ENCODE peak calls at places on chromosomes 3 and 15, in seven cellular contexts. N is IMR-90, P is mesenchymal stem cell, Q is H9, S is neuronal stem cell, C is trophoblast cell, J is H1. R is an unnamed sample.

GRCh38 chr3:129016366-129016724 is 15.2 kb downstream of the EFCC1 start:
- DNase-seq in N (no peak), J (no peak), P (no peak), C (no peak), S (no peak), Q (no peak), R (peak; percentile 25)

GRCh38 chr3:21390136-21390535 is 360.9 kb downstream of the ZNF385D start:
- DNase-seq in N (peak; percentile 7), C (no peak), P (no peak), Q (no peak), J (no peak), S (no peak), R (no peak)

GRCh38 chr3:127512256-127512655 is 78.3 kb downstream of the TPRA1 start:
- DNase-seq in J (no peak), S (no peak), N (no peak), P (no peak), Q (no peak), C (no peak), R (peak; percentile 74)

GRCh38 chr3:129315386-129315991 is 36.8 kb downstream of the HMCES start:
- DNase-seq in Q (no peak), S (no peak), C (peak; percentile 70), N (peak; percentile 21), J (no peak), P (peak; percentile 41), R (peak; percentile 42)

GRCh38 chr3:127454051-127454450 is 136.5 kb downstream of the TPRA1 start:
- DNase-seq in Q (peak; percentile 14), P (no peak), N (no peak), J (no peak), C (no peak), S (no peak), R (no peak)

GRCh38 chr3:52194541-52195296 is 3.2 kb upstream of the ALAS1 start:
- DNase-seq in J (no peak), P (peak; percentile 72), Q (no peak), C (no peak), N (peak; percentile 72), S (no peak), R (no peak)

GRCh38 chr3:186366206-186366605 is 4.2 kb upstream of the DGKG start:
- DNase-seq in P (no peak), Q (no peak), J (no peak), S (no peak), N (no peak), C (no peak), R (no peak)

GRCh38 chr3:157865449-157865862 is 240.8 kb downstream of the SHOX2 start:
- DNase-seq in C (peak; percentile 21), N (no peak), S (peak; percentile 30), P (no peak), Q (peak; percentile 80), J (peak; percentile 29), R (peak; percentile 65)

GRCh38 chr3:97510795-97511194 is 253.8 kb upstream of the ARL6 start:
- DNase-seq in P (peak; percentile 18), S (peak; percentile 4), N (no peak), Q (peak; percentile 42), J (no peak), C (no peak), R (peak; percentile 71)

GRCh38 chr3:98744283-98744682 is 18.9 kb upstream of the ST3GAL6 start:
- DNase-seq in J (no peak), P (no peak), S (no peak), Q (no peak), N (no peak), C (no peak), R (no peak)

GRCh38 chr3:31253782-31254181 is 278.9 kb upstream of the STT3B start:
- DNase-seq in P (no peak), J (no peak), Q (no peak), C (peak; percentile 46), N (no peak), S (no peak), R (no peak)

DNA sequence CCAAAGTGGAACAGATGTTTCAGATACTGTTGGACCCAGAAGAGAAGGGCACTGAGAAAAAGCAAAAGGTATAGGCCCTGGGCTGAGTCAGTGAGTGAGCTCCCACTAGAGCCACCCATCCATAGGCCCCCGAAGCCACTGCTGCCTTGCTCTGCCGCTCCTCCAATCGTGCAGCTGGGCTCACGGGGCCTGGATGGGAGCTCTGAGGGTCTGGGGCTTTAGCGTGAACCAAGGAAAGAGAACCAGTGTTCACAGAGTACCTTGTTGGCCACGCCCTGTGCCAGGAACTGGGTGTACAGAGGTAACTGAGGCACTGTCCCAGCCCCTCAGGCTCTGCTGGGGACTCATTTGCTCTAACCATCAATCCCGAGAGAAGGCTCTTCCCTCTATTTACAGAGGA is 4.7 kb downstream of the UNC45A start:
- DNase-seq in C (no peak), J (no peak), P (no peak), N (no peak), Q (no peak), S (no peak), R (no peak)
- H3K79me1 ChIP-seq in C (peaks cover 5% of the 10 kb centered on the region), J (no peaks in the 10 kb centered on the region), P (peaks cover 48% of the 10 kb centered on the region), N (peaks cover 42% of the 10 kb centered on the region), Q (no peaks in the 10 kb centered on the region), S (no peaks in the 10 kb centered on the region), R (peaks cover 4% of the 10 kb centered on the region)

DNA sequence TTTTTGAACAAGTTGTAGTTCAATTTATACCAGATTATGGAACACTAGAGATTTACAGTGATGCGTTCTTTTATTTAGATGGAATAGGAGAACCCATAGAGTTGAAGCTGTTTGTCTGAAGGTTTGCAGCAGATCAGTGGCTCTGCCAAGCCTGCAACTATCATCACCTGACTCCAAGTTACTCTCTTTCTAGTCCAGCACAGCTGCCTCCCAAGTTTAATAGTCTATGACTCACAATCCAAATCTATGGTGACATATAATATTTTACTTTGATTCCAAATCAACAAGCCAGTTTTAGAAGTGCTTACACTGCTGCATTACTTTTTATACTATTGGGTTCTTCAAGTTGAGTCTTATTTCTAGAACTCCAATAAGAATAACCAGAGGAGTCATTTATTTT is 400.4 kb downstream of the LPP start:
- DNase-seq in S (no peak), C (no peak), N (peak; percentile 76), P (no peak), J (no peak), Q (no peak), R (no peak)
- H3K79me1 ChIP-seq in S (no peaks in the 10 kb centered on the region), C (no peaks in the 10 kb centered on the region), N (peaks cover 73% of the 10 kb centered on the region), P (peaks cover 19% of the 10 kb centered on the region), J (no peaks in the 10 kb centered on the region), Q (no peaks in the 10 kb centered on the region), R (no peaks in the 10 kb centered on the region)

DNA sequence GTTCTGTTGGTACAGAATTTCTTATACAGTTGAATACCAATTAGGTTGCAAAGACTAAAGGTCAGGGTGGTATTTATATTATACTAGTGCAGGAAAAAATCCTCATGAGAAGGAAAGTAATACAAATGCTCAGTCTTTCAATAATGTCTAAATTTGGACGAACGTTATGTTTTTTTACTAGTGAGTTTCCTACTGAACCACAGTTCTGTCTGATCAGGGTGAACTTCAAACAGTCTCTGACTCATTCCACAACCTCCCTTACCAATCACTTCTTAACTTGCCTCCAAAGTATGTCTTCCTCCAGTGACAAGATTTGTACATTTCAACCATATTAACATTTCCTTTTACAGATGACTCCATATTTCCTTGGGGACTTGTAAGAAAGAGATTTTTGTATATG is 3.4 kb downstream of the TMEM212 start:
- DNase-seq in N (peak; percentile 91), C (peak; percentile 38), P (peak; percentile 82), Q (no peak), J (no peak), S (no peak), R (no peak)
- H3K79me1 ChIP-seq in N (no peaks in the 10 kb centered on the region), C (peaks cover 2% of the 10 kb centered on the region), P (no peaks in the 10 kb centered on the region), Q (no peaks in the 10 kb centered on the region), J (no peaks in the 10 kb centered on the region), S (no peaks in the 10 kb centered on the region), R (no peaks in the 10 kb centered on the region)

DNA sequence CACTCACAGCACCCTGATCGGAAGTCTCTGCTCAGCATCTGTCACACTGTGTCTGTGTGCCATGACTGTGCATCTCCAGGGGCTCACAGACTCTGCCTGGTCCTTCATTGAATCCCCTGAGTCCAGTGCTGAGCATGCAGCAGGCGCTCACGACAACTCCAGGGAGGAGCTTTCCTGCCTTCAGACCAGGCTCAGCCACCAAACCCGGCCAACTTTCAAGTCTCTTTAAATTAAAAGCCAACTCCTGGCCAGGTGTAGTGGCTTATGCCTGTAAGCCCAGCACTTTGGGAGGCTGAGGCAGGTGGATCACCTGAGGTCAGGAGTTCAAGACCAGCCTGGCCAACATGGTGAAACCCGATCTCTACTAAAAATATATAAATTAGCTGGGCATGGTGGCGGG is 24.2 kb downstream of the GRAMD2A start:
- DNase-seq in J (no peak), S (no peak), P (no peak), N (no peak), Q (no peak), C (no peak), R (no peak)
- H3K79me1 ChIP-seq in J (no peaks in the 10 kb centered on the region), S (no peaks in the 10 kb centered on the region), P (no peaks in the 10 kb centered on the region), N (no peaks in the 10 kb centered on the region), Q (no peaks in the 10 kb centered on the region), C (peaks cover 22% of the 10 kb centered on the region), R (no peaks in the 10 kb centered on the region)

DNA sequence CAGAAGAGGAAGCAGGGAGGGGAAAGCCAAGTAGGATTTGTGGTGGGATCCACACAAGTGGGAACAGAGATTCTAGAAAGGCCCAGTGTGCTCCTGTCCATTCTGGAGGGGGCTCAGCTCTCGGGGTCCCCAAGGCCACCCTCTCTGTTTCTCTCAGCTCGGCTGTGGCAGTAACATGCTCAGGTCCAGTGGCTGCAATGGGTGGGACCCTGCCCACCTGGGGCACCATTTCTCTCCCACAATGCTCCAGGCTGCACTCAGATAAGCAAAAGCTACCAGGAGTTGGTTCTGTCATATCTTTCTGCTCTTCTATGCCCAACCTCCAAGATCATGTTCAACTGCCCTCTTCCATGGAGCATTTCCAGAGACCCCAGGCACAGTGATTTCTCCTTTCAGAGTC is 40.9 kb downstream of the ITGA11 start:
- DNase-seq in N (no peak), C (no peak), P (no peak), Q (peak; percentile 12), S (no peak), J (no peak), R (no peak)
- H3K79me1 ChIP-seq in N (peaks cover 33% of the 10 kb centered on the region), C (peaks cover 3% of the 10 kb centered on the region), P (peaks cover 18% of the 10 kb centered on the region), Q (no peaks in the 10 kb centered on the region), S (no peaks in the 10 kb centered on the region), J (no peaks in the 10 kb centered on the region), R (no peaks in the 10 kb centered on the region)

DNA sequence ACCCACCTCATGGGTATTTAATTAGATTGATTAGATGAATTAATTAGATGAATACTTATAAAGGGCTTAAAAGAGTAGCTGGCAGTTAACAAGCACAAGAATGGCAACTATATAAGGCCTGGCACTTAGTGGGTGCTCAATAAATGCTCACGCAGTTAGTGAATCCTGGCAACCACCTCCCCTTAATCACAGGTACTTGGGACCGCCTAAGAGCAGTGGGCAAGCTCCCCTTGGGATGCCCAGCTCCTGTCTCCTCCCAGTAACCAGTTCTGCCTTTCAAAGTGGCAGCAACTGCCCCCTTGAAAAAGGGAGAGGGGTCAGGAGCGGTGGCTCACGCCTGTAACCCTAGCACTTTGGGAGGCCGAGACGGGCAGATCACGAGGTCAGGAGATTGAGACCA is 4.6 kb downstream of the LYZL4 start:
- DNase-seq in C (no peak), S (no peak), Q (no peak), N (no peak), J (no peak), P (no peak), R (no peak)
- H3K79me1 ChIP-seq in C (no peaks in the 10 kb centered on the region), S (no peaks in the 10 kb centered on the region), Q (no peaks in the 10 kb centered on the region), N (no peaks in the 10 kb centered on the region), J (no peaks in the 10 kb centered on the region), P (no peaks in the 10 kb centered on the region), R (no peaks in the 10 kb centered on the region)

R was measured in mesendoderm.